ENCODE peak calls at places on chromosomes 6 and 20, in six cellular contexts. Z is breast epithelium, V is AG04450, D is OCI-LY7, K is fibroblast of lung, W is HCT116. H is an unnamed sample.

GRCh38 chr6:129248976-129249375 is 366.0 kb downstream of the LAMA2 start:
- DNase-seq in V (no peak), W (no peak), Z (no peak), K (no peak), D (no peak), H (no peak)

GRCh38 chr6:157557541-157557940 is 176.6 kb downstream of the ZDHHC14 start:
- DNase-seq in Z (no peak), D (peak; percentile 77), V (no peak), K (no peak), W (no peak), H (peak; percentile 72)

GRCh38 chr6:135179920-135180457 is 1.1 kb upstream of the MYB start:
- DNase-seq in D (no peak), K (peak; percentile 11), V (no peak), W (no peak), Z (no peak), H (peak; percentile 46)

GRCh38 chr20:18279231-18279630 is 9.1 kb upstream of the ZNF133 start:
- DNase-seq in V (no peak), K (no peak), D (no peak), W (no peak), Z (no peak), H (no peak)

GRCh38 chr6:166278579-166279392 is 29.4 kb downstream of the PRR18 start:
- DNase-seq in D (no peak), Z (no peak), K (no peak), V (no peak), W (no peak), H (no peak)

GRCh38 chr6:106103728-106104109 is 17.6 kb downstream of the PRDM1 start:
- DNase-seq in D (no peak), Z (peak; percentile 68), W (no peak), V (no peak), K (no peak), H (peak; percentile 39)

GRCh38 chr6:33820784-33821183 is 17.0 kb upstream of the MLN start:
- DNase-seq in Z (no peak), W (no peak), K (no peak), V (no peak), D (no peak), H (no peak)

GRCh38 chr6:96898241-96898851 is 655 bp upstream of the NDUFAF4 start:
- DNase-seq in Z (no peak), W (no peak), D (peak; percentile 15), K (peak; percentile 48), V (no peak), H (no peak)

GRCh38 chr6:127463056-127463455 is 3.9 kb upstream of the KIAA0408 start:
- DNase-seq in K (peak; percentile 23), D (no peak), V (no peak), Z (no peak), W (no peak), H (no peak)

GRCh38 chr20:63658749-63659187 is 656 bp downstream of the RTEL1 start:
- DNase-seq in Z (no peak), W (no peak), V (no peak), K (peak; percentile 51), D (no peak), H (no peak)

DNA sequence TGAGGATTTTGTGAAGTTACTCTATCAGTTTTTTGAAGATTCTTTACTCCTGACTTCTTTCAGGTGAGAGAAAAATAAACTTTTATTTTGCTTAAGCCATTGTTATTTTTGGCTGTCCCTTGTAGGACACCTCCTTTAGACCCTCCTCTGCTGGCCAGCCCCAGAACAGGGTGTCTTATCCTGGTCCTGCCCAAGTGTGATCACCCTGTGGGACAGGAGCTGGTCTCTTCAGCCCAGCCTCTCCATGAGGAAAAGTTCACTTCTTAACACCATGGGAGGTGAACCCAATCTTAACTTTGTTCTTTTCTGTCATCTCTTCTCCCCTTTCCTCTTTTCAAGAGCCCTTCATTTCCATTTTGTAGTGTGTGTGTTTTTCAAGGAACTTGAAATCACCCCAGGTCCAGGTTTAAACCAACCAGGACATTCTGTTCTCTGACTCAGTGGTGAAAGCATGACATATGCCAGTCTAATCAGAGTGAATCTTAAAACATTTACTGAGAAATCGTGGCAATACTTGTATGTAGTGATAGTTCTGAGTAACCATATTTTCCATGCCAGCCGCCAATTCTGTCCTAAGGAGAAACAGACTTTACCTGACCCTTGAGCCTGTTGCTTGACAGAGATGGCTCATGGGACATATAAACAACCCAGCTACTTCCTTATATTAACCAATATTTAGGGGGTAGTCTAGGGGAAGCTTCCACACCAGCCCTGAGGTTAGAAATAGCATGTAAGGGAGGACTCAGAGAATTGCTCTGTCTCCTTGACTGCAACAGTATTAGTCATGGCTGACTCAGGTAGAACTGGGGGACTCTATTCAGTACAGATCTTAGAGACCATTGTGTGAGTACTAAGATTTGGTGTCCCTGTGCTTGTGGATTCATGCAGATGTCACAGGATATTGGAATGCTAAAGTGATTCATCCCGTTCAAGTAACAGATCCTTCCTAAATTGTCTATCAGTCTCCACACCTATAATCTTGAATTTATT is 48.8 kb downstream of the FLRT3 start:
- DNase-seq in Z (no peak), K (peak; percentile 12), W (peak; percentile 72), V (no peak), D (no peak), H (no peak)
- TF ChIP-seq CTCF in Z (no peak), K (no peak), W (no peak), V (no peak), D (no peak), H (no peak)

GRCh38 chr6:149925974-149926777 is 3.3 kb upstream of the RAET1G start:
- DNase-seq in Z (peak; percentile 90), V (peak; percentile 29), D (peak; percentile 75), K (peak; percentile 74), W (peak; percentile 51), H (no peak)
- TF ChIP-seq CTCF in Z (peak; percentile 99), V (peak; percentile 97), D (peak; percentile 83), K (peak; percentile 91), W (peak; percentile 85), H (peak; percentile 70)

GRCh38 chr6:131894735-131895424 is 56.3 kb downstream of the CCN2 start:
- DNase-seq in W (no peak), V (no peak), Z (no peak), K (peak; percentile 24), D (no peak), H (no peak)
- TF ChIP-seq CTCF in W (no peak), V (no peak), Z (no peak), K (no peak), D (no peak), H (no peak)

GRCh38 chr20:49909499-49910339 is 5.6 kb downstream of the SPATA2 start:
- DNase-seq in W (no peak), V (no peak), Z (no peak), D (no peak), K (no peak), H (no peak)
- TF ChIP-seq CTCF in W (peak; percentile 45), V (peak; percentile 28), Z (no peak), D (peak; percentile 55), K (peak; percentile 11), H (no peak)